ENCODE peak calls at places on chromosome 5, in four cellular contexts. T is pancreas, Q is glutamatergic neuron, W is GM10248. I is an unnamed sample.

GRCh38 chr5:118700510-118700909 is 287.8 kb downstream of the DTWD2 start:
- DNase-seq in W (no peak), T (no peak), Q (no peak), I (no peak)

GRCh38 chr5:146947181-146947941 is 68.8 kb upstream of the PPP2R2B start:
- DNase-seq in W (no peak), Q (peak), T (no peak), I (no peak)

GRCh38 chr5:124948754-124949275 is 202.4 kb upstream of the ZNF608 start:
- DNase-seq in W (no peak), T (no peak), Q (no peak), I (no peak)

GRCh38 chr5:108607421-108607820 is 140.3 kb upstream of the FER start:
- DNase-seq in W (no peak), T (no peak), Q (no peak), I (no peak)

GRCh38 chr5:142597546-142598337 is 88.1 kb downstream of the FGF1 start:
- DNase-seq in Q (peak), W (no peak), T (no peak), I (no peak)

GRCh38 chr5:59260973-59261372 is 632.6 kb downstream of the PDE4D start:
- DNase-seq in W (no peak), T (no peak), Q (no peak), I (no peak)

GRCh38 chr5:177333420-177334154 is 17.9 kb downstream of the LMAN2 start:
- DNase-seq in T (no peak), Q (no peak), W (no peak), I (no peak)

GRCh38 chr5:13348568-13348967 is 595.9 kb downstream of the DNAH5 start:
- DNase-seq in Q (no peak), W (no peak), T (no peak), I (no peak)

GRCh38 chr5:177427211-177427822 is 841 bp downstream of the GRK6 start:
- DNase-seq in W (no peak), Q (no peak), T (no peak), I (no peak)

GRCh38 chr5:95565280-95565920 is 10.5 kb downstream of the ARSK start:
- DNase-seq in W (no peak), T (no peak), Q (no peak), I (no peak)

GRCh38 chr5:168337361-168337760 is 45.9 kb downstream of the WWC1 start:
- DNase-seq in W (no peak), Q (no peak), T (no peak), I (no peak)

GRCh38 chr5:38396766-38397165 is 138.4 kb downstream of the EGFLAM start:
- DNase-seq in T (no peak), W (no peak), Q (no peak), I (no peak)

DNA sequence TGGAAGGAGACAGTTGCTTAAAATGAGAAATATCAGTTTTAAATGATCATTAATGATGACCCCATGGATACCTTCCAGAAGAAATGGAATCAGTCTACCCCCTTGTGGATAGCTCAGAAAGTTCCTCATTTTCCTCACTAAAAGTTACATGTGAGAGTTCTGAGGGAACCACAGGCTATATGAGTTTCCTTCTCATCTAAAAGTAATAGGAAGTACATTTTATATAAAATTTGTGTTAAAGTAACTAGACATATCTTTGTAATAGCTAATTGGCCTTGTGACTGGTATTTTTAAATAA is 104.9 kb upstream of the SLC25A48 start:
- DNase-seq in Q (no peak), W (no peak), T (no peak), I (no peak)
- TF ChIP-seq CTCF in Q (peak), W (no peak), T (no peak), I (no peak)

GRCh38 chr5:173075970-173076369 is 19.8 kb downstream of the CREBRF start:
- DNase-seq in Q (no peak), W (no peak), T (no peak), I (no peak)
- TF ChIP-seq CTCF in Q (no peak), W (no peak), T (no peak), I (no peak)

DNA sequence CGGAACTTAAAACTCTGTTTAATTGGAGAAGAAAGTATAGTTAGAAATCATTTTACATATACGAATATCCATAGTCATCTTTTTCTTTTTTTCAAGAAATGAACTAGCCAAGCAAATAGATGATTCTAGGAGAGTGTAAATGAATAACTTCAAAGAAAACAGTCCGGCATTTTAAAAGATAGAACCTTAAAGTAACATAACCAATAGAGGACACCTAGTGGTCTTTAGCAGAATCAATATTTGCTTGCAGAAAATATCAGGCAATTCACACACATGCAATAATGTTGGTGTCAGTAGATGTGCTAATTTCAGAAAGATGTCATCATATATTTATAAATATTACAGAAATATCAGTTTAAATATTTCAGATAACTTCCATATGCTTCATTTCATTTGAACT is 57.1 kb downstream of the HCN1 start:
- DNase-seq in Q (no peak), W (no peak), T (no peak), I (no peak)
- TF ChIP-seq CTCF in Q (peak), W (peak), T (no peak), I (no peak)

DNA sequence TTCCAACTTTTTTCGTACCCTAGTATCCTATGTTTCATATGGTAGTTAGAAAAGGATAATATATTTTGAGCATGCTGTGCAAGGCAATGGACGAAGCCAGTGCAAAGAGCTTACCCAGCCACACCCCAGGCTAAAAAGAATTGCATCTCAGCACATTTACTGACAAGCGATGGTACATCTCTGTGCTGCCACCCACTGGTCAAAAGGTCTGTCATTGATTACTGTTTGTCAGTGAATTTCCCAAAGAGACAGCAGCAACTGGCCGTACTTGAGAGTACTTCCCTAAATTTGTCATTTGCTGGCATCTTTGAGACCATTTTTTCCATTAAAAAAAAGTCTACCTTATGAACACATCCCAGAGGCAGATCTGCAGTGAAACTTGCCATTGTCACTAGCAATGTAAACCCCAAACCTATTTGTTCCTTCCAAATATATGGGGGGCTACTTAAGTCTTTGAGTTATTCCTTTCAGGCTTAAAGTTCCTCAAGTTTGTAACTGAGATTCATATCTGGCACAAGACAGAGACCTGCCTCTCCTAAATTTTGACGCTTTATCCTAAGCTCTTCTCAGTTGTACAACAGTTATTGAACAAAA is 184.3 kb downstream of the CTNND2 start:
- DNase-seq in T (peak), W (no peak), Q (peak), I (peak)
- TF ChIP-seq CTCF in T (no peak), W (peak), Q (peak), I (peak)

GRCh38 chr5:73305386-73305785 is 132.4 kb downstream of the TMEM174 start:
- DNase-seq in Q (no peak), W (no peak), T (no peak), I (no peak)

GRCh38 chr5:73304381-73304780 is 131.4 kb downstream of the TMEM174 start:
- DNase-seq in T (no peak), W (no peak), Q (no peak), I (no peak)

GRCh38 chr5:73301208-73302088 is 128.5 kb downstream of the TMEM174 start:
- DNase-seq in W (no peak), T (no peak), Q (no peak), I (no peak)

GRCh38 chr5:73302797-73303138 is 129.8 kb downstream of the TMEM174 start:
- DNase-seq in W (no peak), T (no peak), Q (no peak), I (peak)

DNA sequence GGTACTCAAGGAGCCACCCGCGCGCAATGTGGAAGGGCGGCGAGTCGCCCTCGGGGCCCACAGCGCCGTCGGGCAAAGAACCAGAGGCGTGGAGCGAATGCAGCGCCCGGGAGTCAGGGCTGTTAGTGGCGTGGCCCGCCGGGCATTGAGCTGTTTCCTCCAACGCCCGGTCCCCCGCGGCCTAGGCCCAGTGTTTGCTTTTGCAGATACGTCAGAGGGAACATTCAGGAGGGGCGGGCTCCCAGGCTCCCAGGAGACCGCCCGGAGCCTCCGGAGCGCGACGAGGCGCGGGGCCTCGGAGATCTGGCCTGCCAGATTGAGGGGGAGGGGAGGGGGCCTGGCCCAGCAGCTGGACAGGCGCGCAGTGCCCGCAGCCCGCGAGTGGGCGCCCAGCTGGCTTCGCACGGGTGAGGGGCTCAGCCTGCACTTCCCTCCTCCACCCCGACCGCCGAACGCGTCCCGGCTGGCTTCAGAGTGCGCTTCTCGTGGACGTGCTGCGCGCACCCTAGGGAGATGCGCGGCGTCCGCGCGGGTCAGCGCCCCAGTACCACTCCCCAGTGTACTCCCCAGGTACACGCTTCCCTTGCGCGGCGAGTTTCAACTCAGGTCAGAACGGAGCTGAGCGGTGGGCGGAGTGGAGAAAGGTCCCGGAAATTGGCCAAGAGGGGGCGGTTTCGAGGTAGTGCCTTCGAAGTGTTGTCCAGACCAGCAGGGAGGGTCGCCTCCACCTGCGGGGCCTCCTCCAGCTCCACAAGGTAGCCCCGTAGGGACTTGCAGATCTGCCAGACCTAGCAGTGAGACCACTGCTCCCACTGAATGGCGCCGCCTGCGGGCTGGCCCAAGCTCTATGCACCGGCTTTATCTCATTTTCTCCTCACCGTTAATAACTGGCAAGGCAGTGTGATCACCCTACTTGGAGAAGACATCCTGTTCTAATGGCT is 130.4 kb downstream of the TMEM174 start:
- DNase-seq in Q (peak), W (no peak), T (peak), I (no peak)
- TF ChIP-seq CTCF in Q (peak), W (no peak), T (no peak), I (no peak)

DNA sequence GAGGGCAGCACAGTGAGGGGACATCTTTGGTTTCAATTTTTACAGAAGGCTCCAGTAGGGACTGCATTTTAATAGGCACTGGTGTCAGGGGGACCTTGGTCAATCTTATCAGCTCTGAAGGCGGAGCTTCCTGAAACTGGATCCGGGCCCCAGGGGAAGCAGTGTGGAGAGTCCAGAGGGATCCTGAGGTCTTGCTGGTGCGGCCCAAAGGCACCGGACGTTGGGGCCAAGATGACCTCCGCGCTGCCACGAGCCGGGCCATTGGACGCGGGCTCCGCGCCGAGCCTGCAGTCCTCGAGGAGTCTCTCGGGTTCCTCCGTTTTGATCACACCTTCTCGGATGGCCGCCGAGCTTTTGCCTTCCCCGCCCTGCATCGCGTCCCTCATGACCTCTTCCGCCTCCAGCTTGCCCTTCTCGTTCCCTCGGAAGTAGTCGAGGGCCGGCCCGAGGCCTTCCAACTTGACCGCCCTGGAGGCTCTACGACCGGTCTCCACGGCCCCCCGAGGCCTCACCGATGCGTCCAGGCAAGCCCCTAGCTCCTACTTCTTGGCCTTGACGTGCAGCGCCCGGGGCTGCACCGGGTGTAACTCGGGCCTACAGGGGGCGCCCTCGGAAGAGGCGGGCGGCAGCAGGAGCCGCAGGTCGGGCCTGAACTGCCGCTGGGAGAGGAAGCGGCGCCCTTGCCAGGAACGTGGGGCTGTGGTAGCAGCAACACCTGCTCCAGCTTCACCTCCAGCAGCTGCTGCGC is 18.8 kb downstream of the C5orf52 start:
- DNase-seq in Q (no peak), T (no peak), W (peak), I (no peak)
- TF ChIP-seq CTCF in Q (no peak), T (no peak), W (no peak), I (no peak)

GRCh38 chr5:154190652-154191304 is at the start of gene GALNT10:
- DNase-seq in Q (peak), T (peak), W (peak), I (peak)
- TF ChIP-seq CTCF in Q (no peak), T (no peak), W (no peak), I (peak)

GRCh38 chr5:5270958-5271605 is 131.0 kb downstream of the ADAMTS16 start:
- DNase-seq in Q (peak), T (peak), W (no peak), I (no peak)
- TF ChIP-seq CTCF in Q (no peak), T (no peak), W (no peak), I (no peak)

DNA sequence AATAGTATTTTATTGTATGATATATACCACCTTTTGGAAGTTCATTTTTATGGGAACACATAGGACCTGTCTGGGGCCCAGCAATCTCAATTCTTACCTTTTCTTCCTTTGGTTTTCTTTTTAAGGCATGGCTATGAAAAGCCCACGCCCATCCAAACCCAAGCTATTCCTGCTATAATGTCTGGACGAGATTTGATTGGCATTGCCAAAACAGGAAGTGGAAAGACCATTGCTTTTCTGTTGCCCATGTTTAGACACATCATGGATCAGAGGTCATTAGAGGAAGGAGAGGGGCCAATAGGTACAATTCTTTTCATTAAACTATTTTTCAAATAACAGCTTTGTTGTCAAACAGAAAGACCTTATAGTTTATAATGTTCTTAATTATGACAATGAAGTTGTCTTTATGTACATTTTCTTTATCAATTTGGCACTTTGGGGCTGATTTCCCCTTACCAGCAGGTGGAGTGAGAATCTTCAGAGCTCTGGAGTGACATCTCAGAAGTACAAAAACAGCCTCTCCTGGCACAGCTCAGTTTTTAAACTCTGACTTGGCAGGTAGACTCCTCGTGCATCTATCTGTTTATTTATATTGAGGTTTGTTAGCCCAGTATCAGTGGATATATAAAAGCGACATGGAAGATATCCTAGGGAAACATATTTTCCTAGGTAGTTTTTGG is 25.8 kb downstream of the DDX46 start:
- DNase-seq in T (no peak), Q (no peak), W (no peak), I (no peak)
- TF ChIP-seq CTCF in T (no peak), Q (no peak), W (peak), I (peak)

GRCh38 chr5:137605377-137605776 is 106.3 kb upstream of the SPOCK1 start:
- DNase-seq in T (no peak), W (no peak), Q (no peak), I (no peak)
- TF ChIP-seq CTCF in T (no peak), W (no peak), Q (no peak), I (no peak)